ENCODE peak calls at places on chromosomes 4 and X, in nine cellular contexts. V is astrocyte, G is right atrium auricular region, W is pancreas, T is brain microvascular endothelial cell, J is lower leg skin, A is coronary artery, H is endodermal cell, N is BJ. M is an unnamed sample.

GRCh38 chr4:175470141-175470540 is 341.9 kb downstream of the GPM6A start:
- DNase-seq in W (no peak), H (no peak), V (peak), N (no peak), T (peak), J (no peak), G (no peak), A (no peak), M (no peak)

GRCh38 chr4:168632246-168632832 is 135.5 kb downstream of the PALLD start:
- DNase-seq in G (no peak), A (no peak), J (no peak), V (peak), H (peak), W (no peak), T (no peak), N (no peak), M (no peak)

GRCh38 chr4:64774626-64775025 is 365.4 kb upstream of the TECRL start:
- DNase-seq in H (no peak), T (no peak), N (no peak), A (no peak), J (no peak), V (peak), W (no peak), G (no peak), M (no peak)

GRCh38 chrX:19867411-19867732 is 20.0 kb downstream of the SH3KBP1 start:
- DNase-seq in T (no peak), A (no peak), H (no peak), G (no peak), N (no peak), J (peak), V (peak), W (no peak), M (no peak)

GRCh38 chr4:62640296-62640695 is 1440.2 kb downstream of the ADGRL3 start:
- DNase-seq in N (no peak), W (no peak), J (no peak), T (no peak), G (no peak), V (peak), H (no peak), A (no peak), M (no peak)

GRCh38 chr4:174549696-174550095 is 27.4 kb upstream of the HPGD start:
- DNase-seq in G (no peak), H (no peak), N (no peak), W (no peak), A (no peak), J (no peak), V (no peak), T (no peak), M (no peak)

GRCh38 chrX:17922303-17922702 is 61.2 kb upstream of the RAI2 start:
- DNase-seq in V (no peak), N (no peak), G (no peak), J (no peak), A (no peak), H (no peak), T (no peak), W (no peak), M (no peak)

GRCh38 chrX:138954976-138955375 is 243.5 kb upstream of the FGF13 start:
- DNase-seq in V (no peak), T (no peak), A (no peak), W (no peak), H (no peak), G (no peak), N (no peak), J (no peak), M (no peak)

GRCh38 chr4:8694226-8694625 is 101.7 kb downstream of the CPZ start:
- DNase-seq in G (no peak), T (no peak), V (no peak), N (no peak), J (peak), H (no peak), W (no peak), A (peak), M (no peak)

GRCh38 chr4:105074097-105074496 is 72.6 kb upstream of the TET2 start:
- DNase-seq in A (no peak), W (no peak), H (no peak), T (no peak), J (no peak), N (no peak), V (no peak), G (no peak), M (no peak)

GRCh38 chr4:170057851-170058250 is 31.7 kb upstream of the MFAP3L start:
- DNase-seq in H (no peak), T (no peak), N (no peak), A (no peak), W (no peak), J (no peak), V (no peak), G (no peak), M (no peak)

GRCh38 chrX:13028871-13029336 is 15.5 kb downstream of the FAM9C start:
- DNase-seq in A (no peak), N (no peak), G (no peak), W (no peak), J (no peak), H (peak), V (no peak), T (peak), M (no peak)

GRCh38 chr4:173124209-173124865 is 44.3 kb upstream of the GALNT7 start:
- DNase-seq in N (no peak), W (no peak), T (no peak), J (no peak), V (no peak), H (no peak), G (no peak), A (no peak), M (no peak)

GRCh38 chr4:181150173-181150572 is 1093.0 kb upstream of the TENM3 start:
- DNase-seq in G (no peak), H (no peak), N (no peak), A (no peak), T (no peak), V (no peak), J (no peak), W (no peak), M (peak)

GRCh38 chrX:153226344-153227190 is 47.5 kb downstream of the MAGEA1 start:
- DNase-seq in J (no peak), W (no peak), N (no peak), A (no peak), H (peak), T (peak), V (peak), G (no peak), M (no peak)

GRCh38 chrX:95762716-95763115 is 921.9 kb upstream of the DIAPH2 start:
- DNase-seq in W (no peak), J (no peak), T (no peak), H (no peak), N (no peak), V (no peak), A (no peak), G (no peak), M (no peak)

GRCh38 chrX:7071390-7071789 is 76.1 kb upstream of the STS start:
- DNase-seq in A (no peak), G (no peak), T (no peak), W (no peak), J (no peak), H (no peak), N (no peak), V (no peak), M (no peak)

GRCh38 chr4:40205259-40206198 is 8.7 kb downstream of the RHOH start:
- DNase-seq in T (no peak), N (no peak), H (no peak), J (no peak), G (no peak), V (no peak), A (no peak), W (no peak), M (no peak)

GRCh38 chrX:20217279-20217678 is 49.4 kb downstream of the RPS6KA3 start:
- DNase-seq in J (no peak), H (no peak), A (no peak), W (no peak), N (no peak), V (peak), G (no peak), T (peak), M (no peak)

GRCh38 chr4:175298119-175298518 is 380.0 kb downstream of the ADAM29 start:
- DNase-seq in T (peak), H (no peak), J (no peak), N (no peak), A (no peak), G (no peak), V (peak), W (no peak), M (no peak)

GRCh38 chr4:122687450-122688121 is 44.9 kb upstream of the BBS12 start:
- DNase-seq in N (no peak), H (no peak), A (no peak), W (no peak), G (no peak), T (no peak), J (no peak), V (no peak), M (no peak)

GRCh38 chr4:53541577-53542206 is 49.6 kb downstream of the LNX1 start:
- DNase-seq in N (peak), J (no peak), V (peak), G (no peak), T (peak), A (no peak), H (no peak), W (no peak), M (peak)

GRCh38 chrX:83495882-83496281 is 12.2 kb upstream of the POU3F4 start:
- DNase-seq in H (no peak), T (no peak), N (no peak), G (no peak), V (no peak), J (no peak), A (no peak), W (no peak), M (no peak)

GRCh38 chrX:30196322-30196721 is 19.0 kb upstream of the MAGEB2 start:
- DNase-seq in G (no peak), A (no peak), J (no peak), N (no peak), T (peak), V (no peak), W (no peak), H (peak), M (no peak)

GRCh38 chrX:110847334-110847733 is 51.7 kb upstream of the CHRDL1 start:
- DNase-seq in J (no peak), G (no peak), N (no peak), T (peak), A (no peak), W (no peak), H (peak), V (peak), M (no peak)

GRCh38 chrX:20693071-20693470 is 426.4 kb upstream of the RPS6KA3 start:
- DNase-seq in H (no peak), J (no peak), A (no peak), W (no peak), G (no peak), V (no peak), N (no peak), T (no peak), M (no peak)

GRCh38 chrX:85327060-85327333 is 52.5 kb downstream of the POF1B start:
- DNase-seq in V (no peak), T (no peak), W (no peak), H (no peak), N (no peak), J (peak), G (no peak), A (no peak), M (no peak)

GRCh38 chrX:148316446-148316845 is 184.0 kb upstream of the AFF2 start:
- DNase-seq in A (no peak), T (no peak), W (no peak), G (no peak), V (no peak), H (no peak), J (no peak), N (no peak), M (no peak)

GRCh38 chr4:182367153-182367552 is 124.0 kb downstream of the TENM3 start:
- DNase-seq in H (no peak), G (no peak), V (peak), T (no peak), A (no peak), N (no peak), J (no peak), W (no peak), M (no peak)

GRCh38 chr4:76781698-76782595 is 116.0 kb downstream of the SOWAHB start:
- DNase-seq in N (peak), H (peak), W (no peak), A (no peak), T (peak), J (no peak), G (no peak), V (peak), M (no peak)

GRCh38 chr4:56823933-56824600 is 2.6 kb upstream of the SPINK2 start:
- DNase-seq in V (no peak), A (no peak), J (no peak), H (no peak), T (no peak), W (no peak), G (no peak), N (no peak), M (no peak)

GRCh38 chr4:118954246-118954645 is 65.6 kb downstream of the SYNPO2 start:
- DNase-seq in G (no peak), H (no peak), V (peak), J (no peak), A (no peak), T (no peak), W (no peak), N (no peak), M (no peak)

GRCh38 chr4:183107891-183108459 is 8.9 kb downstream of the WWC2 start:
- DNase-seq in H (no peak), G (no peak), J (no peak), T (no peak), W (no peak), N (no peak), V (no peak), A (no peak), M (no peak)

GRCh38 chr4:150224896-150225591 is 146.8 kb downstream of the DCLK2 start:
- DNase-seq in V (peak), W (no peak), J (no peak), H (peak), A (no peak), N (peak), T (peak), G (no peak), M (no peak)

GRCh38 chr4:94813221-94813620 is 55.5 kb downstream of the BMPR1B start:
- DNase-seq in H (peak), N (no peak), T (no peak), G (no peak), J (no peak), V (no peak), A (no peak), W (no peak), M (no peak)

GRCh38 chr4:139656614-139657486 is 8.8 kb upstream of the MGST2 start:
- DNase-seq in J (no peak), W (peak), N (no peak), T (peak), G (peak), V (peak), A (no peak), H (peak), M (no peak)

GRCh38 chr4:137454767-137455166 is 77.5 kb downstream of the PCDH18 start:
- DNase-seq in N (no peak), T (no peak), A (no peak), V (no peak), W (no peak), G (no peak), H (peak), J (no peak), M (no peak)

GRCh38 chr4:142818009-142818408 is 28.1 kb downstream of the INPP4B start:
- DNase-seq in V (peak), N (no peak), T (peak), G (no peak), A (no peak), H (no peak), J (no peak), W (no peak), M (no peak)

GRCh38 chrX:23811135-23811781 is 28.3 kb downstream of the SAT1 start:
- DNase-seq in T (no peak), V (no peak), N (no peak), J (no peak), A (no peak), H (no peak), G (no peak), W (no peak), M (no peak)

GRCh38 chrX:25204182-25204581 is 188.4 kb upstream of the ARX start:
- DNase-seq in A (no peak), W (no peak), N (no peak), T (no peak), J (no peak), V (no peak), G (no peak), H (no peak), M (no peak)

GRCh38 chrX:65502618-65503017 is 32.0 kb downstream of the LAS1L start:
- DNase-seq in T (no peak), N (no peak), H (no peak), V (no peak), W (no peak), J (no peak), G (no peak), A (peak), M (no peak)
- H3K4me3 ChIP-seq in T (no peak), N (no peak), H (no peak), V (no peak), W (no peak), J (no peak), G (no peak), A (no peak), M (no peak)

GRCh38 chr4:1288786-1289185 is 905 bp upstream of the MAEA start:
- DNase-seq in N (no peak), V (no peak), T (no peak), G (no peak), A (no peak), J (peak), W (no peak), H (peak), M (no peak)
- H3K4me3 ChIP-seq in N (peak), V (peak), T (peak), G (peak), A (peak), J (no peak), W (peak), H (peak), M (peak)

GRCh38 chr4:109957227-109957626 is 44.5 kb downstream of the EGF start:
- DNase-seq in T (no peak), H (no peak), V (no peak), J (no peak), N (no peak), A (no peak), W (no peak), G (no peak), M (no peak)
- H3K4me3 ChIP-seq in T (no peak), H (no peak), V (no peak), J (no peak), N (no peak), A (no peak), W (no peak), G (no peak), M (no peak)

GRCh38 chrX:74550295-74550802 is 64.1 kb downstream of the RLIM start:
- DNase-seq in V (peak), A (peak), J (peak), G (peak), N (no peak), T (peak), W (peak), H (peak), M (no peak)
- H3K4me3 ChIP-seq in V (peak), A (peak), J (no peak), G (peak), N (no peak), T (peak), W (no peak), H (no peak), M (no peak)

DNA sequence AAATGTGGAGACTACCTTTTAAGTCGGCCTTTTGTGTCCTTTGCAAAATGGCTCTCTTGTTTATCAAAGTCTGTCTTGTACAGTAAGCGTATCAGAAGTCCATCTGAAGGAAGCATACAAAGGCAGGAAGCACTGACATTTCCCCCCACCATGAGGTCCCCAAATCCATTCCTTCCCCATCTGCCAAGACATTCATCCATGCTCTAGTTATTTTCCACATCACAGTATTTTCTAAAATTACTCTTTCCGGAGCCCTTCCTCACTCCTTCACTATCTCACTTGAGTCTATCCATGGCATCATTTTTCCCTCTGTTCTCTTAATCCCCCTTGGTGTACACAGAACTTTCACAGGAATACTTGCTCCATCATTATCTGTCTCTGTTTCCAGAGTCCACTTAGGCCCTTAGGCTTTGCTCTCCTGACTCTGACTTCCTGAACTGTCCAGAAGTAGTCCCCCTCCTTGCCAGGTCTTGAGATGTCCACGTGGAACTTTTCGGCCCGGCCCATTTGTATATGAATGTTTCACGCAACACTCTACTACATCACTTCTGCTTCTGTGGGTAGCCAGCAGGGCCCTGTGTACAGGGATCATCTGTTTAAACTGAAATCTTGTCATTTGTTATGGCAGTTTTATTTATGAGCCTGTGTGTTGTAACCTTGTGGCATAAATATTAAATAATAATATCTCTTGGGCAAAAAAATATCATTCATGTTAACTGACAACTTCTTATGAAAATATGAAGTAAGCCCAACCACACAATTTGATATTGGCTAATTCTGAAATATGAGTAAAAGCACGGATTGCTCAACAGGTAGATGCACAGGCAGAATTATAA is 2.0 kb downstream of the SEL1L3 start:
- DNase-seq in N (no peak), J (no peak), A (no peak), H (no peak), T (no peak), G (no peak), V (no peak), W (no peak), M (no peak)
- H3K4me3 ChIP-seq in N (no peak), J (no peak), A (no peak), H (no peak), T (no peak), G (no peak), V (no peak), W (peak), M (peak)

GRCh38 chr4:145501051-145501660 is 19.5 kb downstream of the SMAD1 start:
- DNase-seq in A (no peak), N (no peak), H (no peak), T (no peak), J (no peak), G (no peak), W (no peak), V (no peak), M (no peak)

GRCh38 chr4:145503486-145504072 is 21.9 kb downstream of the SMAD1 start:
- DNase-seq in A (no peak), N (no peak), T (no peak), W (no peak), V (no peak), G (no peak), H (no peak), J (no peak), M (no peak)

GRCh38 chr4:145505945-145506344 is 24.3 kb downstream of the SMAD1 start:
- DNase-seq in W (no peak), A (no peak), H (no peak), V (no peak), G (no peak), T (no peak), J (no peak), N (no peak), M (no peak)

GRCh38 chr4:145498430-145498829 is 16.8 kb downstream of the SMAD1 start:
- DNase-seq in A (no peak), J (no peak), N (no peak), H (no peak), W (no peak), G (no peak), T (no peak), V (no peak), M (no peak)

DNA sequence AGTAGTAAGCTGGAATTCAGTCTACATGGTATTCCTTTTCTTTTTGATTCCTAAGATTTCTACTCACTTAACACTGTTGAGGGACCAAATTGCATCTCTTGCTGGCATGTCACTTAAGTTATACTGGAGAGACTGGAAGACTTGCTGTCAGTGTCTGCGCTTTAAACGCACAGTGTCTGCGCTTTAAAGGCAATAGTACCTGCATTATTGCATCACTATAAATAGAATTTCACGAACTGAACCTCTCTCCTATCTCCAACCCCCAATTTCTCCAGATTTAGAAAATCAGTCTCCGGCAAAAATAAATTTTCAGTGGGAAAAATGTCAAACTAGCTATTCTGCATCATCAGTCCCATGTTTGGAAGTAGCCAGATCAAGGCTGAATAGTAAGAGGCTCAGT is 21.2 kb downstream of the SMAD1 start:
- DNase-seq in A (no peak), H (no peak), N (no peak), T (no peak), V (no peak), G (no peak), W (no peak), J (no peak), M (no peak)
- H3K4me3 ChIP-seq in A (no peak), H (no peak), N (no peak), T (no peak), V (no peak), G (no peak), W (no peak), J (no peak), M (no peak)

DNA sequence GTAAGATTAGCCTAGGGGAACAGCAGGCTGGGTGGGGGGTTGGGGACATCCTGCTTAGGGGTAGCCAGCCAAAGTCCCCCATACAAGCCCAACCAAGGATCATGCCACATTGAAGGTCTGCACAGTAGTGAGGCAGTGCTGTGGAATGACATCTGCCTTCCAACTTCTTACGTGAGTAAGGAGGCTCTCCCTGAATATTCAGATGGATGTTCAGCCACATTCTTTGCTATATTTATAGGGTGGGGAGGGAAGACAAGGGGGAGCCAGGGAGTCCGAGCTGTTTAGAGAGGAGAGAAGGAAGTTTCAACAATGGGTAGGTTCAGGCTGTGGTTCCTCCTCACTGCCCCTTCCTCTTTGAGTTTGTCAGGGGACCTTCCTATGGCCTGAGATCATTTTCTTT is 29.7 kb downstream of the MSN start:
- DNase-seq in W (no peak), H (no peak), N (no peak), J (no peak), V (peak), A (no peak), T (peak), G (no peak), M (no peak)
- H3K4me3 ChIP-seq in W (no peak), H (no peak), N (no peak), J (no peak), V (peak), A (peak), T (no peak), G (no peak), M (no peak)

M was measured in epithelial cell of proximal tubule.